ENCODE peak calls at places on chromosomes 12 and 14, in four cellular contexts. A is activated naive CD4-positive, alpha-beta T cell treated with anti-CD3 and anti-CD28 coated beads for 36 hours; Z is A172; B is CD4-positive, CD25-positive, alpha-beta regulatory T cell. P is an unnamed sample.

GRCh38 chr12:122204829-122205589 is 1.5 kb downstream of the B3GNT4 start:
- DNase-seq in A (no peak), Z (no peak), B (no peak), P (no peak)

GRCh38 chr14:21894003-21894897 is 220.6 kb upstream of the OR4E1 start:
- DNase-seq in A (peak), Z (no peak), B (peak), P (no peak)

GRCh38 chr12:121796855-121797751 is 3.6 kb upstream of the RHOF start:
- DNase-seq in A (no peak), Z (peak), B (no peak), P (peak)

GRCh38 chr14:60645191-60645590 is 4.1 kb downstream of the SIX1 start:
- DNase-seq in A (no peak), Z (no peak), B (no peak), P (no peak)

GRCh38 chr14:70188608-70189540 is at the start of gene SLC8A3:
- DNase-seq in A (peak), Z (no peak), B (peak), P (peak)

GRCh38 chr12:19588944-19589343 is 149.7 kb downstream of the AEBP2 start:
- DNase-seq in A (no peak), Z (no peak), B (no peak), P (no peak)

GRCh38 chr12:131020326-131020725 is 66.6 kb downstream of the ADGRD1 start:
- DNase-seq in A (no peak), Z (no peak), B (no peak), P (no peak)

GRCh38 chr12:111322336-111323250 is 46.3 kb downstream of the PHETA1 start:
- DNase-seq in A (no peak), Z (peak), B (no peak), P (peak)

GRCh38 chr12:12281134-12281533 is 14.3 kb upstream of the LRP6 start:
- DNase-seq in A (no peak), Z (no peak), B (no peak), P (no peak)